ENCODE peak calls at places on chromosomes 2 and 18, in four cellular contexts. T is naive thymus-derived CD4-positive, alpha-beta T cell; E is lung microvascular endothelial cell; U is NCI-H748 treated with DMSO at 0.1 percent for 48 hours. M is an unnamed sample.

GRCh38 chr2:198004921-198005829 is 200.8 kb downstream of the PLCL1 start:
- DNase-seq in E (no peak), T (no peak), U (no peak), M (no peak)

GRCh38 chr2:153479527-153479926 is 965 bp upstream of the RPRM start:
- DNase-seq in E (no peak), T (no peak), U (no peak), M (no peak)

GRCh38 chr2:200966770-200967169 is 3.3 kb upstream of the ORC2 start:
- DNase-seq in U (no peak), T (no peak), E (peak; percentile 77), M (peak; percentile 56)

GRCh38 chr18:46301571-46301970 is 197.4 kb downstream of the HAUS1 start:
- DNase-seq in T (no peak), U (no peak), E (no peak), M (no peak)

GRCh38 chr2:2272841-2273240 is 58.2 kb downstream of the MYT1L start:
- DNase-seq in U (no peak), T (no peak), E (no peak), M (no peak)

GRCh38 chr2:207008105-207008990 is 69.0 kb downstream of the CPO start:
- DNase-seq in U (no peak), T (no peak), E (peak; percentile 48), M (no peak)

GRCh38 chr2:145185696-145186095 is 665.8 kb upstream of the ZEB2 start:
- DNase-seq in U (no peak), E (peak; percentile 65), T (no peak), M (peak; percentile 8)

GRCh38 chr2:151947524-151948165 is 119.4 kb upstream of the ARL5A start:
- DNase-seq in U (no peak), E (peak; percentile 4), T (no peak), M (no peak)

GRCh38 chr2:204386668-204387067 is 158.6 kb upstream of the PARD3B start:
- DNase-seq in E (no peak), U (no peak), T (no peak), M (no peak)

GRCh38 chr2:16746329-16746728 is 80.7 kb upstream of the CYRIA start:
- DNase-seq in T (no peak), E (no peak), U (no peak), M (no peak)

GRCh38 chr2:239128706-239129105 is 272.1 kb downstream of the HDAC4 start:
- DNase-seq in U (no peak), T (no peak), E (no peak), M (no peak)

GRCh38 chr2:133976659-133977058 is 277.2 kb upstream of the MGAT5 start:
- DNase-seq in E (no peak), T (no peak), U (no peak), M (no peak)

GRCh38 chr2:102442967-102443828 is 20.2 kb downstream of the IL18RAP start:
- DNase-seq in T (peak; percentile 48), U (no peak), E (peak; percentile 48), M (no peak)

GRCh38 chr2:176561706-176562105 is 292.5 kb downstream of the MTX2 start:
- DNase-seq in T (no peak), E (no peak), U (no peak), M (no peak)

GRCh38 chr2:230713331-230714121 is 884 bp downstream of the CAB39 start:
- DNase-seq in U (peak; percentile 8), E (peak; percentile 49), T (peak; percentile 42), M (peak; percentile 23)

M was measured in dermis microvascular lymphatic vessel endothelial cell.